ENCODE peak calls at places on chromosomes 6 and 20, in ten cellular contexts. O, V, N, H, U, E, B, W, K and C are unnamed samples.

GRCh38 chr6:33091957-33092356 is 16.2 kb downstream of the HLA-DPB1 start:
- DNase-seq in E (peak; percentile 38), K (peak; percentile 49), B (no peak), U (no peak), O (peak; percentile 49), W (no peak), V (peak; percentile 51), N (no peak), H (no peak), C (peak; percentile 75)

GRCh38 chr6:151490996-151491395 is 2.8 kb upstream of the CCDC170 start:
- DNase-seq in O (no peak), U (no peak), W (no peak), V (no peak), K (no peak), B (no peak), N (no peak), E (no peak), H (no peak), C (no peak)

GRCh38 chr6:135667694-135668455 is 170.3 kb upstream of the AHI1 start:
- DNase-seq in W (no peak), N (no peak), B (peak; percentile 39), E (no peak), H (no peak), O (no peak), K (no peak), V (no peak), U (no peak), C (peak; percentile 43)

GRCh38 chr6:20575125-20575524 is 40.9 kb downstream of the CDKAL1 start:
- DNase-seq in N (no peak), B (no peak), O (no peak), W (no peak), V (no peak), K (no peak), U (no peak), E (no peak), H (no peak), C (no peak)

GRCh38 chr6:39560915-39561314 is 164.3 kb downstream of the KIF6 start:
- DNase-seq in H (no peak), E (no peak), O (no peak), K (no peak), V (no peak), U (no peak), N (no peak), W (no peak), B (no peak), C (no peak)

GRCh38 chr6:42860481-42860880 is 18.9 kb upstream of the RPL7L1 start:
- DNase-seq in B (no peak), H (no peak), V (no peak), O (no peak), N (no peak), W (no peak), K (no peak), E (no peak), U (no peak), C (no peak)

GRCh38 chr6:127267742-127268588 is 1.3 kb downstream of the RNF146 start:
- DNase-seq in V (no peak), B (peak; percentile 15), H (no peak), E (no peak), U (no peak), K (no peak), W (no peak), O (no peak), N (no peak), C (no peak)

GRCh38 chr6:148157841-148158240 is 184.8 kb upstream of the SASH1 start:
- DNase-seq in W (no peak), K (no peak), N (no peak), B (no peak), V (no peak), U (no peak), E (no peak), O (no peak), H (no peak), C (no peak)

GRCh38 chr20:19775353-19776201 is 17.5 kb downstream of the RIN2 start:
- DNase-seq in O (no peak), U (no peak), H (no peak), K (no peak), V (no peak), N (no peak), E (no peak), W (no peak), B (no peak), C (no peak)

GRCh38 chr20:50571466-50571865 is 61.3 kb downstream of the PTPN1 start:
- DNase-seq in V (no peak), K (no peak), U (no peak), H (no peak), W (no peak), B (no peak), O (no peak), E (no peak), N (no peak), C (no peak)

GRCh38 chr20:50572922-50573777 is 63.0 kb downstream of the PTPN1 start:
- DNase-seq in V (no peak), B (peak; percentile 94), W (peak; percentile 46), O (no peak), U (no peak), N (peak; percentile 14), K (no peak), E (peak; percentile 84), H (no peak), C (peak; percentile 73)

GRCh38 chr20:50567860-50568548 is 57.8 kb downstream of the PTPN1 start:
- DNase-seq in W (no peak), H (no peak), V (no peak), O (no peak), B (no peak), K (no peak), U (no peak), N (no peak), E (no peak), C (no peak)

GRCh38 chr20:50568549-50568942 is 58.4 kb downstream of the PTPN1 start:
- DNase-seq in W (no peak), E (no peak), N (no peak), H (no peak), B (no peak), K (no peak), U (no peak), V (no peak), O (no peak), C (no peak)

GRCh38 chr20:50569864-50570836 is 60.0 kb downstream of the PTPN1 start:
- DNase-seq in E (no peak), W (no peak), B (peak; percentile 60), H (no peak), V (peak; percentile 20), U (no peak), N (no peak), K (peak; percentile 53), O (peak; percentile 23), C (no peak)
- TF ChIP-seq CTCF in E (no peak), W (peak; percentile 51), B (peak; percentile 54), H (no peak), V (no peak), U (no peak), N (no peak), K (peak; percentile 54), O (peak; percentile 46), C (peak; percentile 25)

GRCh38 chr6:79005024-79005423 is 73.0 kb downstream of the PHIP start:
- DNase-seq in E (no peak), K (no peak), W (no peak), B (no peak), O (no peak), V (no peak), H (no peak), U (no peak), N (no peak), C (no peak)

GRCh38 chr6:79010422-79010821 is 67.6 kb downstream of the PHIP start:
- DNase-seq in V (no peak), N (no peak), U (no peak), E (no peak), B (no peak), W (no peak), K (no peak), H (no peak), O (no peak), C (no peak)

GRCh38 chr6:79005497-79005896 is 72.6 kb downstream of the PHIP start:
- DNase-seq in H (no peak), K (no peak), V (no peak), B (no peak), E (no peak), U (no peak), O (no peak), W (no peak), N (no peak), C (no peak)

GRCh38 chr6:79011940-79012339 is 66.1 kb downstream of the PHIP start:
- DNase-seq in W (no peak), V (no peak), E (no peak), O (no peak), K (no peak), B (no peak), U (no peak), N (no peak), H (no peak), C (no peak)

GRCh38 chr6:79009819-79010218 is 68.2 kb downstream of the PHIP start:
- DNase-seq in W (no peak), E (no peak), V (no peak), K (no peak), U (no peak), H (no peak), N (no peak), B (no peak), O (no peak), C (no peak)
- TF ChIP-seq CTCF in W (no peak), E (no peak), V (no peak), K (no peak), U (no peak), H (no peak), N (no peak), B (no peak), O (no peak), C (no peak)

GRCh38 chr6:12232339-12232738 is 57.8 kb upstream of the EDN1 start:
- DNase-seq in K (no peak), U (no peak), W (no peak), N (no peak), H (no peak), O (no peak), E (no peak), B (peak; percentile 77), V (no peak), C (no peak)

GRCh38 chr6:12232821-12233220 is 57.3 kb upstream of the EDN1 start:
- DNase-seq in N (no peak), V (no peak), H (no peak), O (no peak), W (no peak), B (no peak), K (no peak), E (no peak), U (no peak), C (no peak)

GRCh38 chr6:12230523-12230922 is 59.6 kb upstream of the EDN1 start:
- DNase-seq in H (no peak), O (no peak), K (no peak), N (no peak), V (no peak), U (no peak), B (no peak), E (no peak), W (no peak), C (no peak)

GRCh38 chr6:12238191-12238590 is 52.0 kb upstream of the EDN1 start:
- DNase-seq in E (no peak), N (no peak), B (no peak), U (no peak), O (no peak), K (no peak), H (no peak), W (no peak), V (no peak), C (no peak)

GRCh38 chr6:12233693-12234551 is 56.2 kb upstream of the EDN1 start:
- DNase-seq in O (peak; percentile 8), B (peak; percentile 87), H (no peak), N (no peak), K (peak; percentile 24), E (no peak), U (no peak), W (peak; percentile 60), V (peak; percentile 12), C (no peak)
- TF ChIP-seq CTCF in O (peak; percentile 78), B (no peak), H (peak; percentile 48), N (peak; percentile 16), K (peak; percentile 77), E (peak; percentile 86), U (peak; percentile 60), W (peak; percentile 85), V (peak; percentile 46), C (peak; percentile 80)

GRCh38 chr20:56422131-56422823 is 10.2 kb downstream of the CASS4 start:
- DNase-seq in E (no peak), V (no peak), K (no peak), W (peak; percentile 51), N (no peak), O (no peak), B (peak; percentile 80), U (no peak), H (no peak), C (no peak)
- TF ChIP-seq CTCF in E (no peak), V (no peak), K (no peak), W (no peak), N (no peak), O (no peak), B (peak; percentile 24), U (no peak), H (no peak), C (no peak)